ENCODE peak calls at places on chromosome 19, in four cellular contexts. B is body of pancreas; K is heart right ventricle; V is CD4-positive, CD25-positive, alpha-beta regulatory T cell. Q is an unnamed sample.

GRCh38 chr19:2982983-2983350 is 5.6 kb downstream of the TLE6 start:
- DNase-seq in B (peak; percentile 97), K (peak; percentile 81), V (no peak), Q (peak; percentile 81)

GRCh38 chr19:23698711-23699520 is 11.9 kb upstream of the ZNF675 start:
- DNase-seq in B (no peak), K (no peak), V (no peak), Q (peak; percentile 61)

GRCh38 chr19:55333870-55334269 is 5.8 kb upstream of the KMT5C start:
- DNase-seq in B (no peak), K (no peak), V (no peak), Q (no peak)

GRCh38 chr19:40621283-40621682 is 20.1 kb downstream of the LTBP4 start:
- DNase-seq in B (no peak), K (no peak), V (no peak), Q (no peak)

GRCh38 chr19:49896863-49897621 is at the start of gene IL4I1:
- DNase-seq in B (peak; percentile 51), K (no peak), V (peak; percentile 75), Q (no peak)

GRCh38 chr19:43534811-43535761 is 2.1 kb downstream of the ZNF575 start:
- DNase-seq in B (peak; percentile 61), K (peak; percentile 68), V (peak; percentile 31), Q (no peak)

GRCh38 chr19:8194528-8195275 is 14.5 kb upstream of the CERS4 start:
- DNase-seq in B (no peak), K (no peak), V (peak; percentile 90), Q (no peak)

GRCh38 chr19:42330521-42330835 is 5.0 kb downstream of the MEGF8 start:
- DNase-seq in B (no peak), K (no peak), V (no peak), Q (no peak)

GRCh38 chr19:27851543-27852060 is 1361.3 kb downstream of the UQCRFS1 start:
- DNase-seq in B (no peak), K (no peak), V (no peak), Q (peak; percentile 81)

GRCh38 chr19:56727731-56728130 is 56.2 kb upstream of the ZNF835 start:
- DNase-seq in B (peak; percentile 5), K (no peak), V (no peak), Q (no peak)

GRCh38 chr19:7680606-7681335 is at the start of gene TRAPPC5:
- DNase-seq in B (peak; percentile 86), K (peak; percentile 84), V (peak; percentile 87), Q (peak; percentile 67)

GRCh38 chr19:13997637-13997962 is 8.5 kb downstream of the RFX1 start:
- DNase-seq in B (no peak), K (no peak), V (no peak), Q (no peak)

GRCh38 chr19:10289167-10289835 is 451 bp upstream of the ICAM5 start:
- DNase-seq in B (no peak), K (no peak), V (peak; percentile 83), Q (peak; percentile 86)

GRCh38 chr19:50667177-50667758 is 18.0 kb downstream of the C19orf81 start:
- DNase-seq in B (no peak), K (no peak), V (no peak), Q (no peak)

GRCh38 chr19:35510626-35510964 is 2.9 kb downstream of the DMKN start:
- DNase-seq in B (no peak), K (no peak), V (no peak), Q (no peak)

GRCh38 chr19:5917431-5918107 is 3.5 kb downstream of the CAPS start:
- DNase-seq in B (no peak), K (no peak), V (no peak), Q (no peak)

GRCh38 chr19:51614789-51615188 is 15.4 kb downstream of the SIGLEC5 start:
- DNase-seq in B (no peak), K (no peak), V (no peak), Q (no peak)

DNA sequence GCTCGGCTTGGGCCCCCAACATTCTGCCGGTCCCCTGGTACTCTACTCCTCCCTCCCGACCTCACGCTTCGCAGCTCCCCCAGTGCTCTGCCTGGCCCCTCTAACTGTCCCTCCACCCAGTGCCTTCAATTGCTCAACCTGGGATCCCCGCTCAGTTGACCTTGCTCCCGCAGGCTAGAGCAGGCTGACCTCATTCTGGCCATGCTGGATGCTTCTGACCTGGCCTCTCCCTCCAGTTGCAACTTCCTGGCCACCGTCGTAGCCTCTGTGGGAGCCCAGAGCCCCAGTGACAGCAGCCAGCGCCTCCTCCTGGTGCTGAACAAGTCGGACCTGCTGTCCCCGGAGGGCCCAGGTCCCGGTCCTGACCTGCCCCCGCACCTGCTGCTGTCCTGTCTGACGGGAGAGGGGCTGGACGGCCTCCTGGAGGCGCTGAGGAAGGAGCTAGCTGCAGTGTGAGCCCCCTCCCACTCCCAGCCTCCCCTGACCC is 3.6 kb downstream of the GTPBP3 start:
- DNase-seq in B (no peak), K (no peak), V (no peak), Q (no peak)
- H3K4me3 ChIP-seq in B (no peak overlapping the region), K (no peak overlapping the region), V (no peak overlapping the region), Q (no peak overlapping the region)

DNA sequence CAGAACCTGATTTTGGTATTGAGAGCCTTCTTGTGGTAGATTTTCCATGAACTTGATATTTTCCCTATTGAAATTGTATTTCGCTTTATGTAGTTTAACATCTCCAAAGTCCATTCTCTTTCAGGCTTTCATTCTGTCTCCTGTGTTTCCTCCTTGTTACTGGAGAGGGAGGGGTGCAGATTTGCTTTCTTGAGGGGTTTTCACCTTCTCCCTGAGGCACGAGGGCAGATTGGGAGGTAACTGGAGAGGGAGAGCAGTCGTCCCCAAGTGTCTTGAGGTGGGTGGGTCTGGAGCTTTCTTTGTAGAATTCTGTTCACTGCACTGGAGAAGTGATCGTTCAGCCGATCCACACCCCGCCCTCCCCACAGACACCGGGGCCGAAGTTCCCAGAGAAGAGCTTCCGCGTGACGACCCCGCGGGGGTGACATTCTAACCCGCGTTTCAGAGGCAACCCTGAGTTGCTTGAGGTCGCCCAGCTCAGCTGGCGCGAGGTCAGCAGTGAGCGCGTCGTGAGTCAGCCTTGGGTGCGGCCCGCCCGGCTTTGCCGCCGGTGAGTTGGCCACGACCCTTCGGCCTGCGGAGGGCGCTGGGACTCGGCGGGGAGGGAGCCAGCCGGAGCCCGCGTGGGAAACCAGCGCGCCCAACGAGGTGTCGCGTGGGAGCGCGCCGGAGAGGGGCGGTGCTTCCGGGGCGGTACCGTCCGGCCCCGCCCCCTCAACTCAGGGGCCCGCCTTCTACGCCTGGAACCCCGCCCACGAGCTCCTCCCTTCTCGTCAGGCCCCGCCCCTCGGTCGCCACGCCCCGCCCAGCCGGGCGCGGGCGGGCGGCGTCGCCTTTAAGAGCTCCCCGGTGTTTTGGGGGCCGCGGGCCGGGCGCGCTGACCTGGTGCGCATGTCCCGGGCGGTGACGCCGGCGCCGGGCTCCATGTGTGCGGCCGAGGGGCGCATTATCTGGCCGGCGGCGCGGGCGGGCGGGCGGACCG is at the start of gene GATAD2A:
- DNase-seq in B (peak; percentile 93), K (peak; percentile 93), V (peak; percentile 86), Q (peak; percentile 99)
- H3K4me3 ChIP-seq in B (peak within 1 kb of the TSS; percentile 48), K (peak within 1 kb of the TSS; percentile 93), V (peak within 1 kb of the TSS; percentile 90), Q (peak within 1 kb of the TSS; percentile 84)

DNA sequence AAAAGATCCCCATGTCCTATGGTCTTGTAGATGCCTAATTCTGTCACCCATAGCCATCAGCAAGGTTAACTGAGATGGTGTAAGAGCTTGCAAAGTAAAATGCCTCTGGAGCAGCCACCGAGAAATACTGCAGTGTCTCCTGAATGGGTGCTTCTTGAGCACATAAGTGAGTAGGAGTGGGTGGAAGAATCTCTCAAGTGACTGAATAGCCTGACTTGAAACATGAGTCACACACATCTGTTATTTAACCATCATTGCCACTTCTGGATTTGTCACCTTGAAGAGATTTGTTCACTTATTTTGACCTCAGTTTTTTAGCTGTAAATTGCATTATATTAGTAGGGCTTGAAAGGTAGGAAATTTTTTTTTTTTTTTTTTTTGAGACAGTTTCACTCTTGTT is 2.3 kb downstream of the ZNF714 start:
- DNase-seq in B (no peak), K (no peak), V (peak; percentile 46), Q (no peak)
- H3K4me3 ChIP-seq in B (no peak overlapping the region), K (no peak overlapping the region), V (no peak overlapping the region), Q (no peak overlapping the region)

DNA sequence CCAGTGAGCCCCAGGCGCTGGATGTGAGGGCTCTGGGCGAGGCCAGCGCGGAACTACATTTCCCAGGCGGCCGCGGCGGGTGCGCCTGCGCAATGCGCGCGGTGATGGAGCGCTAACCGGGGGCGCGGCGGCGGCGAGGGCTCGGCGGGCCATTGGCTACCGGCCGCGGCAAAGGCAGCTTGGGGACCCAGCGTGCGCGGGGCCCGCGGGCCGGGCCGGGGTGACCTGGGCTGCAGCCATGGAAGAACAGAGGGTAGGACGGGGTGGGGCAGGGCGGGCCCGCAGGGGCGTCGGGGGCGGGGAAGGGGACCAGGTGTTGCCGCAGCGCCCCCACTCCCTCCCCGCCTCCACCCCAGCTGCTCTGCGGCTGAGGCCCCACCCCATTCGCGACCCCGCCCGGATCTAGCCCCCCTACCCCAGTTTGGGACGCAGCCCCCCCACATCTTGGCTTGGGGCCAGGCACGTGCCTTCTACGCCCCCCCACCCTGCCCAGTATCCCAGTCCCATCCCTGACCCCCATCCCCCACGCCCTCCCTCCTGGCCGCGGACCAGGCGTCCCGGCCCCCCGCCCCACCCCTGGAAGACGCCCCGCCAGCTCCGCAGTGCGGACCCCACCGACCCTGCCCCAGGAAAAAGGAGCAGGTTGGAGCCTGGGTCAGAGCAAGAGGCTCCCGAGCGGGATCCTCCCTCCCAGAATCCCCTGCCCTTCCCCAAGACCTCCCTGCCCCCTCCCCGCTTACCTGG is at the start of gene FSD1:
- DNase-seq in B (no peak), K (no peak), V (peak; percentile 71), Q (no peak)
- H3K4me3 ChIP-seq in B (no peak within 1 kb of the TSS), K (no peak within 1 kb of the TSS), V (no peak within 1 kb of the TSS), Q (no peak within 1 kb of the TSS)

GRCh38 chr19:17266026-17266425 is 1.2 kb upstream of the BABAM1 start:
- DNase-seq in B (no peak), K (no peak), V (no peak), Q (no peak)

GRCh38 chr19:17264641-17264979 is at the start of gene USHBP1:
- DNase-seq in B (no peak), K (peak; percentile 81), V (peak; percentile 57), Q (no peak)

GRCh38 chr19:17268754-17269153 is 1.5 kb downstream of the BABAM1 start:
- DNase-seq in B (no peak), K (no peak), V (no peak), Q (no peak)

GRCh38 chr19:17266975-17267788 is at the start of gene BABAM1:
- DNase-seq in B (peak; percentile 99), K (peak; percentile 99), V (peak; percentile 99), Q (peak; percentile 98)

DNA sequence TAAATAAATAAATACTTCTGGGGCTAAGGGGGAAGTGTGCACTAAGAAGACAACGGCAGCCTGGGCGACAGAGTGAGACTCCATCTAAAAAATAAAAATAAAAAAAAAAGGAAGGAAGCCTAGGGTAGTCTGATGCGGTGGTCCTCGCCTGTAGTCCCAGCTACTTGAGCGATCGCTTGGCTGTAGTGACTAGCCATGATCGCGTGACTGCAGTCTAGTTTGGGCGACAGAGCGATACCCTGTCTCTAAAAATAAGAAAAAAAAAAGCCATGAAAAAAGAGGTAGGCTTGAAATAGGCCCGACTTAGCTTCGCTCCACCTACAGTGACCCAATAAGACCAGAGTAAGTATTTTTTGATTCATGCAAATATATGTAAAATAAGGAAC is 661 bp upstream of the BABAM1 start:
- DNase-seq in B (no peak), K (no peak), V (no peak), Q (no peak)
- H3K4me3 ChIP-seq in B (no peak overlapping the region), K (no peak overlapping the region), V (peak overlapping the region; percentile 55), Q (no peak overlapping the region)

Q was measured in lower leg skin.